ENCODE peak calls at places on chromosomes 2 and 18, in five cellular contexts. K is epithelial cell of esophagus, T is type B pancreatic cell, M is PC-9, D is Peyer's patch. J is an unnamed sample.

GRCh38 chr2:88159955-88160415 is 10.2 kb upstream of the THNSL2 start:
- DNase-seq in D (peak; percentile 63), M (peak; percentile 50), T (no peak), K (peak; percentile 70), J (no peak)

GRCh38 chr18:62460851-62461300 is 61.9 kb upstream of the ZCCHC2 start:
- DNase-seq in K (no peak), T (no peak), D (no peak), M (peak; percentile 40), J (no peak)

GRCh38 chr2:220814441-220814840 is 757.7 kb downstream of the EPHA4 start:
- DNase-seq in M (no peak), T (no peak), D (no peak), K (no peak), J (no peak)

GRCh38 chr2:40279001-40279400 is 172.9 kb downstream of the SLC8A1 start:
- DNase-seq in K (no peak), M (no peak), D (no peak), T (no peak), J (no peak)

GRCh38 chr2:133421516-133422324 is 146.5 kb downstream of the NCKAP5 start:
- DNase-seq in K (no peak), M (no peak), T (no peak), D (no peak), J (no peak)

GRCh38 chr2:205188516-205189138 is 493.7 kb upstream of the NRP2 start:
- DNase-seq in D (no peak), K (peak; percentile 36), T (no peak), M (no peak), J (no peak)

GRCh38 chr2:15665067-15665942 is 73.6 kb downstream of the DDX1 start:
- DNase-seq in M (no peak), T (no peak), D (no peak), K (no peak), J (no peak)

GRCh38 chr2:204152616-204153015 is 216.1 kb downstream of the ICOS start:
- DNase-seq in T (no peak), D (no peak), K (no peak), M (no peak), J (no peak)

GRCh38 chr2:45293182-45293581 is 283.9 kb upstream of the SIX2 start:
- DNase-seq in D (no peak), M (no peak), K (no peak), T (no peak), J (no peak)

GRCh38 chr2:156383798-156384197 is 51.3 kb upstream of the NR4A2 start:
- DNase-seq in M (no peak), K (no peak), D (no peak), T (no peak), J (no peak)

GRCh38 chr2:226575928-226576327 is 223.7 kb downstream of the IRS1 start:
- DNase-seq in D (no peak), K (no peak), M (no peak), T (no peak), J (no peak)

GRCh38 chr2:48278590-48278989 is 251.4 kb upstream of the STON1 start:
- DNase-seq in D (no peak), M (no peak), T (no peak), K (no peak), J (no peak)

GRCh38 chr18:11379660-11380059 is 229.7 kb upstream of the SLC35G4 start:
- DNase-seq in T (no peak), D (no peak), K (no peak), M (no peak), J (no peak)

GRCh38 chr2:195308163-195308562 is 348.9 kb upstream of the SLC39A10 start:
- DNase-seq in D (no peak), K (no peak), T (no peak), M (no peak), J (no peak)

GRCh38 chr2:46615555-46616487 is 136.5 kb downstream of the TMEM247 start:
- DNase-seq in T (no peak), M (peak; percentile 51), D (peak; percentile 34), K (no peak), J (peak; percentile 18)

GRCh38 chr2:145674705-145675104 is 1154.8 kb upstream of the ZEB2 start:
- DNase-seq in D (no peak), M (no peak), K (no peak), T (no peak), J (no peak)

GRCh38 chr18:49648326-49648725 is 86.5 kb downstream of the LIPG start:
- DNase-seq in T (no peak), K (no peak), M (no peak), D (no peak), J (no peak)

GRCh38 chr2:106105151-106105922 is 88.8 kb downstream of the UXS1 start:
- DNase-seq in D (no peak), T (no peak), K (no peak), M (no peak), J (no peak)

GRCh38 chr18:79458131-79458838 is 62.6 kb downstream of the NFATC1 start:
- DNase-seq in T (no peak), M (peak; percentile 41), D (no peak), K (peak; percentile 77), J (no peak)

DNA sequence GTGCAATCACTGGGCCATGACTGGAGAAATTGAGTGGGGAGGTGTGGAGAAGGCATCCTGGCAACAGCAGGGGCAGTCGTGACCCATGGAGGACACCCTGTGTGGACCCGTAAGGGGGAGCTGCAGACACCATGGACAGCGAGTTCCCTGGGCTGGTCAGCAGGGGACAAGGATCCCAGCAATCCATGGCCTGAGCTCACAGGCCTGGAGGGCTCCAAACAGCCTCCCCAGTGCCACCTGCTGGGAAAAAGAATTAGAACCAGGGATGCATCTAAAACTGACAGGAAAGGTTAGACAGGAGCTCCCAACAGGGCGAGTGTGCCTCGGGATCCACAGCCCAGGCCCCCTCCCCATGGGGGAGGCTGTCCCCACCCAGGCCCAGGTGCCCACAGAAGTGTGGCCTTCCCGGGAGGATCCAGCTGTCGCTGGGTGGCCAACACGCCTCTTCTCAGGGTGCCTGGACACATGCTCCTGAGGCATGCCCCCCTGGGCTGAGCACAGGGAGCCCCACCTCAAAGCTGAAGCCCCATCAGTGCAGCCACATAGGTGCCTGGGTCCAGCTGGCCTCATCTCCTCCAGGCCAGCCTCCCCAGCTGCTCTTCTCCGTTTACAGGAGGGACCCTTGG is 20.5 kb upstream of the KIF1A start:
- DNase-seq in K (peak; percentile 51), T (no peak), M (peak; percentile 71), D (no peak), J (no peak)
- TF ChIP-seq CTCF in K (peak; percentile 66), T (peak; percentile 78), M (peak; percentile 80), D (peak; percentile 53), J (no peak)

DNA sequence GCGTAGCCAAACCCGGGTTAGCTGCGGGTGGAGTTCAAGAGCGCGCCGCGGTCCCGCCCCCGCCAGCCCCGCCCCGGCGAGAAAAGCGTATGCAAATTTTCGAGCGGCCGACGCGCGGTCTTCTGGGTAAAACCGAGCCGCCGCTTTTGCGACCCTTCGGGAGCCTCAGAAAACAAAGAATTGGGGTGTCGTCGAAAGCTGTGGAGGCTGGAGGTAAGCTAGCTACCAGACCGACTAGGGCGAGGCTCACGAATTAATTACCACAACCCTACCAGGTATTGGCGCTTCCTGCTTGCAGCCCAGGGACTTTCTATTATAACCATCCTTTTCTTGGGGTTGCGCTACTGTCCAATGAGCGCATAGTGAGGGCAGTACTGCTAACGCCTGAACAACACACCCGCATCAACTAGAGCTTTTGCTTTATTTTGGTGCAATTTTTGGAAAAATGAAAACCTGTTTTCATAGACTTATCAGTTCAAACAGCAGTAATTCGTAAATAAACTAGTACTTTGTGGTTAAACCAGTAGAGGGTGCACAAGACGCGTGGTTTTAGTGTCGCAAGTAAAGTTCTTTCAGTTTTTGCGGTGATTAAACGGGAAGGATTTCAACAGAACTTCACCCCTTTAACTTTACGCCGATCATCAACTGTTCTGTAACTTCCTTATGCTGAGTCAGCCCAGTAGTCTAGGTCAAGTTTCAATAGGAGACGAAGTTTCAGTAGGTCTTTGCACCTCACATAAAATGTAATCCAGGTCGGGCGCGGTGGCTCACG is at the start of gene RNU4ATAC:
- DNase-seq in T (peak; percentile 83), K (peak; percentile 97), D (peak; percentile 83), M (peak; percentile 99), J (peak; percentile 74)
- TF ChIP-seq CTCF in T (peak; percentile 82), K (peak; percentile 66), D (peak; percentile 94), M (peak; percentile 76), J (no peak)

GRCh38 chr18:12534820-12535219 is 123.1 kb downstream of the SPIRE1 start:
- DNase-seq in D (no peak), T (no peak), M (no peak), K (peak; percentile 10), J (no peak)

GRCh38 chr18:12532661-12533060 is 124.9 kb downstream of the PRELID3A start:
- DNase-seq in K (no peak), M (no peak), T (no peak), D (no peak), J (no peak)

DNA sequence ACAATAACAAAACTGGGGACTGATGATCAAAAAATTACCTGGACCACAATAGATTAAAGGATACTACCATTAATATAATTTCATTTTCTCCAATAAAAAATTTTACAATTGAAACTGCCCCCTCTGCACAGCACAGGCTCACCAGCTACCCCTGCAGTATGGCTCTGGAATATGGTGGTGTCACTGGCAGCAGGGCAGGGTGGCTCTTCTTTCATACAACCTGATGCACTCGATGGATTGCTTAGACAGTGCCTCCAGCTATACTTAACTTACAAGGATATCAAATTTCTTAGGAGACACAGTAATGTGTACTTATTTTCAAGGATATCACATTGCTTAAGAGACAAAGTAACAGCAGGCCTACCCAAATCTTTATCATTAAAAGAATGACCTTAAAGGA is 124.0 kb downstream of the PRELID3A start:
- DNase-seq in T (no peak), D (no peak), M (no peak), K (peak; percentile 24), J (no peak)
- TF ChIP-seq CTCF in T (peak; percentile 27), D (no peak), M (no peak), K (peak; percentile 40), J (no peak)

DNA sequence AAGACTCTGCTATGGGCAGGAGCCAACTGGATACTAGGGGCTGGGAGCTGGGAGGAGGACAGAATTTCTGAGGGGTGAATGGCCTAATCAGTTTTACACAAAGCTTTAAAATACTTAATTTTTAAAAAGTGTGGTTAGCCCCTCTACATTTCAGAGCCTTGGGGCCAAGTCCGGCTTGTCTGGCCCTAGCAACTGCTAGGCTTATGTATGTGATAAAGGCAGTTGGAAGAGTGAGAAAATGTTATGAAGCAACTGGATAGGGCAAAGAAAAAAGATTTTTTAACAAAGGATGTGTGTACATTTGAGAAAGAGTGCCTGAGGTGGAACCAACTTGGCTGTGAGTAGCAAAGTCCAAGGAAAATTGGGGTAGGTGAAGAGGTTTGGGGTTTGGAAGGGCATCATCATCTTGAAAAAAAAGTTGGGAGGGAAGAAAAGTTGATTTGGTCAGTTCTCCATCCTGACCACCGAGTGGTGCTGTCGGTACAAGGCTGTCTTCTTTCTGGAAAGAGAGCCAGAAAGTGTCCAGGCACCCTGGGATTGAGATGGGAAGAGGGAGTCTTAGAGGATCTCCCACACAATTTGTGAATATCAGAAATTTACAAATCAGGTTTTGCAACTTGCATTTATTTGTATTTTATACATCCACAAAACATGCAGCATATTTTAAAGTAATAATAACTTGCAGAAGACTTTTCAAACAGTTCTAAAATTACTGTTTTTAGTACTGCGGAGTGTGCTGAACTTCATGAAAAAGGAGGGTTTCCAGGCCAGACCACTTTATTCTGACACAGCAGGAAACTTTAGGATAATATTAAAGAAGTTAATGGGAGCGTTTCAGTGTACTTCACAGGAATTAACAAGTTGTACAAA is 10.5 kb upstream of the CDK15 start:
- DNase-seq in M (no peak), T (no peak), K (peak; percentile 62), D (no peak), J (no peak)
- TF ChIP-seq CTCF in M (peak; percentile 75), T (peak; percentile 88), K (peak; percentile 87), D (peak; percentile 64), J (no peak)

GRCh38 chr2:14634223-14634884 is 1.8 kb downstream of the LRATD1 start:
- DNase-seq in K (peak; percentile 93), M (no peak), D (peak; percentile 25), T (peak; percentile 87), J (no peak)
- TF ChIP-seq CTCF in K (peak; percentile 77), M (peak; percentile 51), D (peak; percentile 82), T (peak; percentile 80), J (no peak)

GRCh38 chr18:59268722-59269562 is 4.3 kb downstream of the RAX start:
- DNase-seq in T (peak; percentile 82), M (no peak), D (no peak), K (peak; percentile 48), J (no peak)
- TF ChIP-seq CTCF in T (peak; percentile 33), M (no peak), D (no peak), K (no peak), J (no peak)

J was measured in activated B cell treated with CpG ODN at 0.5 μM for 24 hours.